ENCODE peak calls at places on chromosomes 11 and 22, in six cellular contexts. A is GM12878, U is fibroblast of pulmonary artery, O is upper lobe of left lung, X is cardiac fibroblast, B is HFFc6. T is an unnamed sample.

GRCh38 chr11:4178813-4179662 is 84.4 kb downstream of the RRM1 start:
- DNase-seq in A (no peak), U (no peak), O (no peak), X (no peak), B (no peak), T (no peak)

GRCh38 chr11:111336582-111337256 is 38.4 kb downstream of the POU2AF3 start:
- DNase-seq in A (no peak), U (peak), O (no peak), X (peak), B (no peak), T (no peak)

GRCh38 chr22:46007848-46008261 is 30.9 kb upstream of the WNT7B start:
- DNase-seq in A (no peak), U (peak), O (peak), X (peak), B (peak), T (no peak)

GRCh38 chr11:13169709-13170108 is 107.9 kb upstream of the BMAL1 start:
- DNase-seq in A (no peak), U (peak), O (no peak), X (peak), B (peak), T (no peak)

GRCh38 chr11:60868682-60869450 is 1.5 kb downstream of the ZP1 start:
- DNase-seq in A (no peak), U (no peak), O (peak), X (no peak), B (no peak), T (no peak)

GRCh38 chr11:61580292-61580888 is 486 bp downstream of the SYT7 start:
- DNase-seq in A (no peak), U (no peak), O (no peak), X (no peak), B (no peak), T (no peak)

GRCh38 chr22:45586651-45587405 is 84.1 kb downstream of the FBLN1 start:
- DNase-seq in A (no peak), U (no peak), O (no peak), X (no peak), B (no peak), T (no peak)

GRCh38 chr22:24008022-24008283 is 2.7 kb upstream of the GSTT4 start:
- DNase-seq in A (no peak), U (no peak), O (no peak), X (no peak), B (no peak), T (no peak)

GRCh38 chr11:120137611-120138521 is at the start of gene TRIM29:
- DNase-seq in A (no peak), U (no peak), O (no peak), X (no peak), B (no peak), T (peak)

GRCh38 chr22:33116846-33117547 is 58.8 kb upstream of the SYN3 start:
- DNase-seq in A (no peak), U (peak), O (no peak), X (no peak), B (no peak), T (no peak)

GRCh38 chr11:95108159-95108611 is 18.5 kb downstream of the ENDOD1 start:
- DNase-seq in A (no peak), U (peak), O (no peak), X (peak), B (no peak), T (no peak)

GRCh38 chr11:118914178-118914918 is 11.4 kb downstream of the BCL9L start:
- DNase-seq in A (no peak), U (no peak), O (peak), X (no peak), B (no peak), T (no peak)

GRCh38 chr22:38012604-38013072 is 28.3 kb upstream of the SOX10 start:
- DNase-seq in A (no peak), U (peak), O (no peak), X (peak), B (no peak), T (no peak)

GRCh38 chr11:114416441-114416928 is 16.0 kb downstream of the RBM7 start:
- DNase-seq in A (no peak), U (peak), O (no peak), X (no peak), B (peak), T (no peak)

GRCh38 chr22:25853902-25854301 is 111.9 kb downstream of the MYO18B start:
- DNase-seq in A (no peak), U (no peak), O (no peak), X (no peak), B (no peak), T (no peak)

GRCh38 chr11:94424662-94425061 is 23.4 kb upstream of the GPR83 start:
- DNase-seq in A (no peak), U (peak), O (no peak), X (peak), B (no peak), T (no peak)

GRCh38 chr22:26333088-26333800 is 95.8 kb upstream of the ASPHD2 start:
- DNase-seq in A (no peak), U (no peak), O (no peak), X (no peak), B (no peak), T (no peak)

GRCh38 chr11:45145421-45146071 is 893 bp upstream of the PRDM11 start:
- DNase-seq in A (no peak), U (peak), O (peak), X (peak), B (no peak), T (peak)

GRCh38 chr11:31069447-31070205 is 299.9 kb downstream of the DCDC1 start:
- DNase-seq in A (no peak), U (no peak), O (no peak), X (peak), B (no peak), T (no peak)

GRCh38 chr22:43449205-43449830 is 37.5 kb downstream of the MPPED1 start:
- DNase-seq in A (no peak), U (no peak), O (no peak), X (no peak), B (no peak), T (no peak)

GRCh38 chr22:38468761-38469305 is 937 bp downstream of the KDELR3 start:
- DNase-seq in A (no peak), U (no peak), O (no peak), X (no peak), B (no peak), T (no peak)

GRCh38 chr11:129590753-129591475 is 215.3 kb downstream of the BARX2 start:
- DNase-seq in A (no peak), U (no peak), O (no peak), X (no peak), B (no peak), T (no peak)

GRCh38 chr22:37823134-37823985 is at the start of gene GALR3:
- DNase-seq in A (no peak), U (no peak), O (no peak), X (no peak), B (no peak), T (no peak)

GRCh38 chr22:39414886-39415285 is 15.3 kb downstream of the TAB1 start:
- DNase-seq in A (no peak), U (no peak), O (no peak), X (no peak), B (no peak), T (no peak)

GRCh38 chr11:68498313-68498712 is 37.8 kb downstream of the PPP6R3 start:
- DNase-seq in A (no peak), U (peak), O (peak), X (no peak), B (no peak), T (no peak)

GRCh38 chr22:48918585-48919186 is 909.0 kb downstream of the BRD1 start:
- DNase-seq in A (no peak), U (no peak), O (no peak), X (no peak), B (no peak), T (peak)
- TF ChIP-seq CTCF in A (no peak), U (no peak), O (no peak), X (no peak), B (no peak), T (no peak)

DNA sequence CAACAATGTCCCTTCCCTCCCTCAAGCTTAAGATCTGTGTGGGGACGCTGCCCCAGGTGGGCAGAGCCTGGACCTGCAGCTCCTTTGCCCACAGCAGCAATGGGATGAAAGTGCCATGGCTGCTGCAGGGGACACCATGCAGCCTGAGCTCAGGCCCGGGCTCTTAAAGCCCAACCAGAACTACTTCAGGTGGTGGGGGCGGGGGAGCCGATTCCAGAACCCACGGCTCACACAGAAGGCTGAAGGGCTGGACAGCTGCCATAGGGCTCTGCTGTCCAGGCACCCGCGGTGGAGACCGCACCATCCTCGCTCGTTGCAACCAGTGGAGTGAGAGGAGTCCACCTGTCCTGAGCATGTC is 12.5 kb downstream of the CHID1 start:
- DNase-seq in A (no peak), U (peak), O (no peak), X (peak), B (no peak), T (no peak)
- TF ChIP-seq CTCF in A (peak), U (peak), O (no peak), X (peak), B (peak), T (peak)

GRCh38 chr11:134625631-134626030 is 213.6 kb upstream of the B3GAT1 start:
- DNase-seq in A (no peak), U (no peak), O (no peak), X (no peak), B (no peak), T (no peak)
- TF ChIP-seq CTCF in A (no peak), U (no peak), O (no peak), X (no peak), B (no peak), T (no peak)

DNA sequence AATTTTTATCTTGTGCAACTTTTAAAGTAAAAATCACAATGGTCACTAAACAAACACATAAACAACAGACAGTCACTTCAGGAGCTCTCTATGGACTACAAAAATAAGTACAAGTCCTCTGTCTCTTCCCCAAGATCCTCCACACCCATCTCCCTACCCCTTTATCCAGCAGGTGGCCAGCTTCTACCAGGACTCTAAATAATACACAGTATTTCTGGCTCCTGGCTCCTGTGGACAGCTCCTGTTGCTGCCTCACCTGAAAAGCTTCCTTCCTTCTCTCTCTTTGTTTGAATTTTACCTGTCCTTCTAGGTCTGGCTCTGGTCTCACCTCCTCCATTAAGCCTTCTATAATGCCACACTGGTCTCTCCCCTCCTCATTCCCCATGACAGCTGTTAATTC is 86.1 kb downstream of the CLPB start:
- DNase-seq in A (no peak), U (no peak), O (no peak), X (no peak), B (no peak), T (no peak)
- TF ChIP-seq CTCF in A (no peak), U (no peak), O (peak), X (no peak), B (no peak), T (no peak)

DNA sequence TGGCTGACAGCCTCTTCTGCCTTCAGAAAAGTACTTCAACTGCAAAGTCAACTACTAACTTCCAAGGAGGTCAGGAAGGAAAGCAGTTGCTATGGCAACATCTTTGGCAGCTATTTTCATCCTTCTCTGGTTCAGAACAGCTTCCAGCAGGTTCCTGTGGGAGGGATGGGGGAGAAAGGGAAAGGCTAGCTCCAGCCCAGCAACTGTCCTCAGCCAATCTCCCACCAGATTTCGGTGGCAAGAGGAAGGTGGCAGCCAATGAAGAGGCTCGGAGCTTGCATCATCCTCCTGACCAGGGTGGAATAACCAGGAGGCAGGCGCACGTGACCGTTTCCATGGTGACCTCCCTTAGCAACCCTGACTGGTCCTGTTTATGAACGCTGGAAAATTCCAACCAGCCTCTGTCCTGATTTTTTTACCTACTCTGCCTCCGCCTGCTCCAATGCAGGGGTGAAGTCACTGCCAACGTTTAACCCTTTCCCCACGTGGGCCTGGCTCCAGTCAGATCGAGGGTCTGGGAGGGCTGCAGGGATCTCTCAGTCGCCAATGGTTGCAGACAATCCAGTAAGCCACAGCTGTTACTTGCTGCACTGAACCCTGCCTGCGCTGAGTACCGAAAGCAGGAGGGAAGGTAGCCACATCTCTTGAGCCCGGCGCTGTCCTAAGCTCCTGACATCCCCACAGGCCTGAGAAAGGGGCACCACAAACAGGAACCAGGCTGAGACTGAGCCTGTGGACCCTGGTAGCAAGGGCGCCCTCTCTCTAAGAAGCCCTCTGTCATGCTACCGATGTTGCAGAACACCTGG is 11.2 kb upstream of the MALAT1 start:
- DNase-seq in A (no peak), U (peak), O (peak), X (peak), B (peak), T (peak)
- TF ChIP-seq CTCF in A (no peak), U (no peak), O (peak), X (no peak), B (peak), T (no peak)

DNA sequence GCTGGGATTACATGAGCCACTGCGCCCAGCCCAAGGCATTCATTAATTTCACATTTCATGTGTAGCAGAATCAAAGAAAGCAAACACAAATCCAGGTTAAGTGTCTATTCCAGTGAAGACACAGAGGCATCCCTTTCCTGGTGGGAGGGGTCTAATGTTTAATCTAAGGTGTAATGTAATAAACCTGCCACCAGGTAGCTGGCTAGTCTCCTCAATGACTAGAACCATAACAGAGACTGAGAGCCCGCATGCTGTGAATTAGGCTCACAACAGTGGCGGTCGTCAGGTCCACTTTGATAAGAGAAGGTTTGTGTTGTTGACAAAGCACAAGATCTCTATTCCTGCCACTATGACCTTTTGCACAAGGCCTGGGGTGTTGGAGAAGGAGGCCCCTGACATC is 64.2 kb upstream of the ADA2 start:
- DNase-seq in A (no peak), U (no peak), O (no peak), X (no peak), B (no peak), T (no peak)
- TF ChIP-seq CTCF in A (no peak), U (no peak), O (no peak), X (no peak), B (no peak), T (no peak)

DNA sequence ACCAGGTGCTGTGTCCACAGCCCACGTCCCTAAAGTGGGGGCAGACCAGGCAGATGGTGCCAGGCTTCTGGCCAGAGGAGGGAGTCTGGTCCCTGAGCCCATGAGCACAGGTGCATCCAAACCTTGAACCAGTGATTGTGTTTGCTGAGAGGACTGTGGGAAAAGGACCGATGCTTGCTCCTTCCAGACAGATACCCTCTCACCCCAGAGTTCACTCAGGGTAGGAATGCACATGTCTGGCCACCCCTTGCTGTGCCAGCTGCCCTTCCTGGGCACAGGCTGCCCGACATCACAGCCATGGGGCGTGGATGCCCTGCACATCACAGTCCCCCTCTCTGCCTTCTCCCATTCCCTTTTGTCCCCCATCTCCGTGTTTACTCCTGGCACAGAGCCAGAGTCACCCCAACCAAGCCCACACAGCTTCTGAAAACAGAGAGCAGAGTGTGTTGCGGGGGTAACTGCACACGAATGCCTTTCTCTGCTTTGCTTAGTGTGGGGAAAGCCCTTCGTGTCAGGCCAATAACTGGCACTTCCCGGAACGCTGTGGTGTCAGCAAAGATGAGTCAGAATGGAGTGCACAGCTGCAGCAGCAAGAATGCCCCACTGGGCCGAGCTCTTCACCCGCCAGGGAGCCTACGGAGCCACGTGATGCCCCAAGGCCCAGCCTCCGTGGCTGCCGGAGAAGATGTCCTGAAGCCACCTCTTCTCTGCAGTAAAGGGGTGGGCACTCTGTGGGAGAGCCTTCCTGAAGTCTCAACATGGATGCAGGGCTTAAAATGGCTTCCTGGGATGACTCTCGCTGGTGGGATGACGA is 7.6 kb downstream of the CARS1 start:
- DNase-seq in A (peak), U (peak), O (peak), X (peak), B (peak), T (peak)
- TF ChIP-seq CTCF in A (peak), U (peak), O (peak), X (peak), B (peak), T (peak)

T was measured in osteocyte.